ENCODE peak calls at places on chromosomes 11 and 22, in five cellular contexts. C, A, E, N and U are unnamed samples.

GRCh38 chr11:71330996-71331395 is 78.6 kb upstream of the SHANK2 start:
- DNase-seq in C (no peak), A (no peak), E (no peak), N (no peak), U (no peak)

GRCh38 chr11:112343368-112344039 is 82.8 kb upstream of the PLET1 start:
- DNase-seq in C (no peak), A (peak; percentile 81), E (peak; percentile 35), N (no peak), U (peak; percentile 33)

GRCh38 chr11:93844568-93844967 is 5.8 kb downstream of the VSTM5 start:
- DNase-seq in C (no peak), A (no peak), E (no peak), N (no peak), U (no peak)

GRCh38 chr11:33689506-33689905 is 11.1 kb downstream of the C11orf91 start:
- DNase-seq in C (no peak), A (no peak), E (no peak), N (no peak), U (no peak)

GRCh38 chr22:27116295-27116694 is 458.9 kb downstream of the MIAT start:
- DNase-seq in C (no peak), A (no peak), E (no peak), N (peak; percentile 54), U (no peak)

GRCh38 chr11:117629146-117629545 is 167.9 kb downstream of the DSCAML1 start:
- DNase-seq in C (no peak), A (no peak), E (no peak), N (no peak), U (no peak)

GRCh38 chr22:39470462-39471335 is 13.9 kb downstream of the MGAT3 start:
- DNase-seq in C (no peak), A (no peak), E (no peak), N (no peak), U (no peak)

GRCh38 chr11:10494636-10495463 is 39.8 kb downstream of the AMPD3 start:
- DNase-seq in C (no peak), A (no peak), E (no peak), N (no peak), U (no peak)

GRCh38 chr22:42747701-42748513 is 27.2 kb upstream of the A4GALT start:
- DNase-seq in C (no peak), A (peak; percentile 69), E (peak; percentile 78), N (peak; percentile 84), U (peak; percentile 86)

GRCh38 chr22:40651563-40652501 is 15.3 kb upstream of the MRTFA start:
- DNase-seq in C (peak; percentile 96), A (peak; percentile 99), E (peak; percentile 100), N (peak; percentile 100), U (peak; percentile 100)

GRCh38 chr11:47412152-47412746 is 3.9 kb downstream of the SLC39A13 start:
- DNase-seq in C (peak; percentile 62), A (peak; percentile 41), E (peak; percentile 44), N (no peak), U (peak; percentile 51)

GRCh38 chr11:35367491-35367890 is 51.9 kb downstream of the SLC1A2 start:
- DNase-seq in C (no peak), A (peak; percentile 94), E (peak; percentile 83), N (peak; percentile 82), U (peak; percentile 83)

GRCh38 chr22:32020117-32020516 is 22.9 kb upstream of the SLC5A1 start:
- DNase-seq in C (no peak), A (peak; percentile 89), E (peak; percentile 74), N (peak; percentile 91), U (peak; percentile 92)

GRCh38 chr22:37043828-37044538 is 7.6 kb upstream of the KCTD17 start:
- DNase-seq in C (peak; percentile 68), A (peak; percentile 41), E (peak; percentile 63), N (peak; percentile 45), U (peak; percentile 30)

GRCh38 chr11:33064033-33064825 is 24.9 kb downstream of the TCP11L1 start:
- DNase-seq in C (no peak), A (no peak), E (peak; percentile 10), N (no peak), U (peak; percentile 36)

GRCh38 chr22:35305525-35306070 is 5.9 kb downstream of the TOM1 start:
- DNase-seq in C (no peak), A (peak; percentile 47), E (no peak), N (no peak), U (no peak)

GRCh38 chr22:37716708-37717107 is 19.9 kb downstream of the TRIOBP start:
- DNase-seq in C (no peak), A (peak; percentile 67), E (no peak), N (no peak), U (peak; percentile 90)

GRCh38 chr11:35146074-35146521 is 7.1 kb downstream of the CD44 start:
- DNase-seq in C (no peak), A (no peak), E (no peak), N (no peak), U (no peak)

GRCh38 chr11:44823920-44824704 is 97.3 kb downstream of the TSPAN18 start:
- DNase-seq in C (no peak), A (no peak), E (peak; percentile 56), N (no peak), U (no peak)

GRCh38 chr11:76604652-76605241 is 65.8 kb downstream of the LRRC32 start:
- DNase-seq in C (peak; percentile 83), A (peak; percentile 57), E (peak; percentile 80), N (peak; percentile 76), U (peak; percentile 94)

GRCh38 chr11:93770160-93770559 is 13.9 kb upstream of the MED17 start:
- DNase-seq in C (no peak), A (no peak), E (no peak), N (no peak), U (no peak)

GRCh38 chr11:109968299-109968698 is 124.9 kb upstream of the ZC3H12C start:
- DNase-seq in C (no peak), A (no peak), E (no peak), N (no peak), U (no peak)

GRCh38 chr11:209275-210121 is 2.0 kb downstream of the RIC8A start:
- DNase-seq in C (no peak), A (no peak), E (no peak), N (peak; percentile 25), U (peak; percentile 21)

GRCh38 chr11:2305862-2306823 is 4.3 kb downstream of the TSPAN32 start:
- DNase-seq in C (peak; percentile 93), A (peak; percentile 59), E (peak; percentile 91), N (peak; percentile 85), U (peak; percentile 88)

GRCh38 chr11:72306186-72306585 is 62.2 kb upstream of the PHOX2A start:
- DNase-seq in C (no peak), A (peak; percentile 31), E (no peak), N (peak; percentile 32), U (no peak)

GRCh38 chr11:46554205-46555162 is 39.3 kb downstream of the AMBRA1 start:
- DNase-seq in C (no peak), A (peak; percentile 73), E (peak; percentile 86), N (peak; percentile 82), U (peak; percentile 89)

GRCh38 chr11:13461291-13461690 is 1.7 kb downstream of the BTBD10 start:
- DNase-seq in C (no peak), A (no peak), E (no peak), N (no peak), U (no peak)

GRCh38 chr11:13463779-13464290 is 813 bp upstream of the BTBD10 start:
- DNase-seq in C (no peak), A (no peak), E (no peak), N (no peak), U (peak; percentile 5)

GRCh38 chr11:13462311-13462927 is 603 bp downstream of the BTBD10 start:
- DNase-seq in C (no peak), A (no peak), E (peak; percentile 28), N (peak; percentile 61), U (peak; percentile 24)

GRCh38 chr11:13465909-13466371 is 2.9 kb upstream of the BTBD10 start:
- DNase-seq in C (no peak), A (peak; percentile 74), E (peak; percentile 71), N (peak; percentile 38), U (peak; percentile 61)

GRCh38 chr11:13462928-13463778 is at the start of gene BTBD10:
- DNase-seq in C (peak; percentile 95), A (peak; percentile 96), E (peak; percentile 94), N (peak; percentile 89), U (peak; percentile 90)
- TF ChIP-seq CTCF in C (no peak), A (no peak), E (no peak), N (no peak), U (no peak)

DNA sequence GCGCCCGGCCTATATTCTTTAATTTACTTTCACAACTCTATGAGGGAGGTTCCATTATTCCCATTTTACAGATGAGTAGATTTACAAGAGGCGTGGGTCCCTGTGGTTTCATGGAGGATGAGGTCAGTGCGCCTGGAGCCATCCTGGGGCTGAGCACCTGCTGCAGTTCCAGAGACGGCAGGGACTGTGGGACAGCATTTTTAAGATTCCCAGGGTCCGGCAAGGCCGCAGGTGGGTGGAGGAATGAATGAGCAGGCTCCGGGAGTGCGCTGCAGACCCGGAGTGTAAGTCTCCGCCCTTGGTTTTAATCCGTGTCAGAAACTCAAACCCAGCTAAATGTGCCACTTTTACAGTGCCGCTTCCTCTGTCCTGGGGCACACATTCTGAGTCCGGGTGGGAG is 4.1 kb upstream of the CHRM1 start:
- DNase-seq in C (no peak), A (no peak), E (no peak), N (no peak), U (no peak)
- H3K4me3 ChIP-seq in C (no peak overlapping the region), A (no peak overlapping the region), E (no peak overlapping the region), N (no peak overlapping the region), U (no peak overlapping the region)

GRCh38 chr11:106601637-106602297 is 416.5 kb downstream of the GUCY1A2 start:
- DNase-seq in C (no peak), A (no peak), E (no peak), N (no peak), U (no peak)
- TF ChIP-seq CTCF in C (no peak), A (no peak), E (no peak), N (no peak), U (no peak)

GRCh38 chr11:64762277-64762915 is 2.6 kb upstream of the PYGM start:
- DNase-seq in C (no peak), A (no peak), E (no peak), N (no peak), U (no peak)

GRCh38 chr11:64765291-64765803 is 5.6 kb upstream of the PYGM start:
- DNase-seq in C (no peak), A (no peak), E (no peak), N (no peak), U (no peak)

GRCh38 chr11:64763804-64764611 is 4.2 kb upstream of the PYGM start:
- DNase-seq in C (no peak), A (no peak), E (no peak), N (no peak), U (no peak)

GRCh38 chr11:64764753-64765152 is 5.0 kb upstream of the PYGM start:
- DNase-seq in C (no peak), A (no peak), E (no peak), N (no peak), U (no peak)

DNA sequence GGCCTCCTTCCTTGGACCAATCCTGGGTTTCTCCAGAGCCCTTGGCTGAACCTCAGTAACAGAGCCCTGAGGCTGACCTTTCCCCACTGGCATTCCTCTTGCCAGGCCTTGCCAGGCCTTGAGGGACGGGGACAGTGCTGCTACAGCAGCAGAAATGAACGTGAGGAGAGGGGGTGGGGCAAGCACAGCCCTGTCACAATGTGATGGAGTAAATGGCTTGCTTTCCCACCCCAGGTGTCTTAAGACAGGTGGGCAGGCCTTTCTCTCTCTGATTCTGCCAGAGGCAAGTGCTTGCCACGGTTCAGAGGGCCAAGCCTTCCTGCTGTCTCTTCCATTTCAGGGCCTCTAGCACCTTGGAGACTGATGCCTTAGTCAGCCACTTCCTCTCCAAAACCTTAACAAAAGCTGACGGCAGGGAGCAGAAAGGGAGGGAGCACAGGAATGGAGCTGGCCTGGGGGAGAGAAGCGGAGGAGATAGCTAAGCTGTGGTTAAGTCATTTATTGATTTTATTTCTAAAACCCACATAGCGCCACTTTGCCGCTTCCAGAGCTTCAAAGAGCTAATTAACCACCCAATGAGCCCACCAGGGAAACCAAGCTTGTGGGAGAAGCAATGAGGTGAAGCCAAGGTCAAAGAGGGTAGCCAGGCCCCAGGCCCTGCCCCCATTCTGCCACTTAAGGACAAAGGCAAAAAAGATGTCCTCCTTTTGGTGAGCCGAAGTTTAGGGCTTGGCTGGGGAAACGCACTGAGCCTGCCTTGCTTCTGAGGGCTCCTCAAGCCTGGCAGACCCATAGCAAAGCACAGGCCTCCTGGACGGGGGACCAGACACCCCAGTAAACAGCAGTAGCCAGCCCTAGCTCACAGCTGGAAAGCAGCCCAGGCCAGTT is 3.4 kb upstream of the PYGM start:
- DNase-seq in C (no peak), A (peak; percentile 85), E (peak; percentile 82), N (peak; percentile 83), U (peak; percentile 54)
- H3K4me3 ChIP-seq in C (no peak overlapping the region), A (no peak overlapping the region), E (no peak overlapping the region), N (no peak overlapping the region), U (no peak overlapping the region)